ENCODE peak calls at places on chromosomes 2 and 18, in eight cellular contexts. R, E, I, P, G, A, V and O are unnamed samples.

GRCh38 chr18:35378206-35378795 is 1.2 kb upstream of the ZNF396 start:
- DNase-seq in V (no peak), R (no peak), I (no peak), E (no peak), A (no peak), P (no peak), G (no peak), O (peak)

GRCh38 chr2:189179607-189179979 is at the start of gene COL5A2:
- DNase-seq in E (no peak), R (no peak), A (peak), I (no peak), P (peak), G (peak), V (peak), O (no peak)

GRCh38 chr2:3465328-3465727 is 54.0 kb downstream of the ADI1 start:
- DNase-seq in A (no peak), P (no peak), R (no peak), V (no peak), G (no peak), I (no peak), E (no peak), O (no peak)

GRCh38 chr2:237180225-237180624 is 94.5 kb downstream of the COPS8 start:
- DNase-seq in V (no peak), I (no peak), E (no peak), G (no peak), A (no peak), R (no peak), P (no peak), O (no peak)

GRCh38 chr2:161077367-161078210 is 82.6 kb upstream of the TANK start:
- DNase-seq in I (peak), R (no peak), V (no peak), P (no peak), E (peak), G (no peak), A (peak), O (no peak)

GRCh38 chr18:45722899-45723298 is 1.1 kb upstream of the SLC14A1 start:
- DNase-seq in I (peak), E (peak), R (peak), G (peak), P (peak), V (peak), A (peak), O (peak)

GRCh38 chr2:5057895-5058294 is 634.3 kb upstream of the SOX11 start:
- DNase-seq in P (no peak), I (no peak), E (no peak), A (no peak), R (no peak), V (no peak), G (no peak), O (no peak)

GRCh38 chr2:152402780-152403388 is 67.9 kb downstream of the FMNL2 start:
- DNase-seq in G (no peak), A (no peak), I (no peak), P (no peak), V (no peak), E (no peak), R (no peak), O (no peak)

GRCh38 chr2:156322681-156323211 is 9.8 kb downstream of the NR4A2 start:
- DNase-seq in P (no peak), E (no peak), G (no peak), I (no peak), V (peak), R (no peak), A (no peak), O (no peak)

GRCh38 chr2:156322103-156322671 is 10.3 kb downstream of the NR4A2 start:
- DNase-seq in P (no peak), V (no peak), A (peak), G (no peak), I (no peak), R (no peak), E (no peak), O (no peak)

GRCh38 chr2:156319811-156320490 is 12.6 kb downstream of the NR4A2 start:
- DNase-seq in E (no peak), P (no peak), A (peak), R (peak), V (peak), G (no peak), I (no peak), O (no peak)

GRCh38 chr2:156321243-156321904 is 11.1 kb downstream of the NR4A2 start:
- DNase-seq in E (no peak), R (peak), I (no peak), P (no peak), G (no peak), V (no peak), A (peak), O (no peak)

DNA sequence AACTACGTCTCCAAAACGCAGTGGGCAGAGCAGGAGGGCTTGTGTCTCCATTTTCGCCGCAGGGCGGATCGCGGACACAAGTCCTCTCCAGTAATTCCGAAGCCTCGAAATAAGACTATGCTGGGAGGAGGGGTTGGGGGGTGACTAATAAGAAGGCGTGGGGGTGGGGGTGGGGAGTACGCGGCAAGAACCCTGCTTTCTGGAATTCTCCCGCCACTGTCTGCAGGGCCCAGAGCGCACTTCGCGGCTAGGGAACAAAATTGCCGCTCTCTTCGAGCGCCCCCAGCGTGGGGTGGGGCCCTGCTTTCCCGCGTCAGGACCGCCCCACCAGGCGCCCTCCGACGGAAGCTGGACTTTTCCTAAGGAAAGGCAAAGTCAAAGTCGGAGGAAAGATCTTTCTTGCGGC is 12.0 kb downstream of the NR4A2 start:
- DNase-seq in I (no peak), G (peak), E (no peak), A (peak), V (no peak), R (peak), P (no peak), O (no peak)
- TF ChIP-seq CTCF in I (no peak), G (no peak), E (no peak), A (no peak), V (no peak), R (no peak), P (no peak), O (no peak)

DNA sequence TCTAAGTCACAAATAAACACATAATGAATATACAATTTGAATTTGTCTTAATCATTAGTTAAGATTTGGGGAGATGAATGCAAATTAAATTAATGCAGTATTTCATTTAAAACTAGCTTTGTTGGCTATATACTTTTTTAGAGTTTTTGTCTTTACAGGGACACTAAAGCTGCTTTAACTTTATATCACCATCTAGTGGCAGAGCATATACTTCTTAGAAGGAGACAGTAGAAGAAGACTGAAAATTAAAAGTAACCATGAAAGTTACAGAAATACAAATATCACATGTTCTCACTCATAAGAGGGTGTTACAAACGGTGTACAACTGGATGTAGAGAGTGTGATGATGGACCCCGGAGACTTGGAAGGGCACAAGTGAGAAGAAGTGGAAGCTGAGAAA is 268.3 kb upstream of the NETO1 start:
- DNase-seq in G (no peak), A (no peak), R (no peak), V (no peak), I (no peak), P (no peak), E (peak), O (peak)
- TF ChIP-seq CTCF in G (peak), A (no peak), R (peak), V (peak), I (no peak), P (peak), E (peak), O (peak)

GRCh38 chr18:62196079-62196478 is 9.0 kb downstream of the RELCH start:
- DNase-seq in P (no peak), V (no peak), E (no peak), G (no peak), I (no peak), R (no peak), A (no peak), O (no peak)
- TF ChIP-seq CTCF in P (no peak), V (peak), E (no peak), G (peak), I (no peak), R (no peak), A (no peak), O (no peak)

GRCh38 chr2:155100261-155100660 is 401.8 kb downstream of the KCNJ3 start:
- DNase-seq in E (no peak), P (no peak), R (no peak), G (peak), V (peak), I (no peak), A (no peak), O (peak)

GRCh38 chr2:155095613-155096012 is 397.1 kb downstream of the KCNJ3 start:
- DNase-seq in G (no peak), E (no peak), V (no peak), R (no peak), A (no peak), P (no peak), I (no peak), O (no peak)

GRCh38 chr2:155099784-155100183 is 401.3 kb downstream of the KCNJ3 start:
- DNase-seq in I (no peak), E (no peak), A (no peak), R (no peak), V (peak), G (peak), P (no peak), O (peak)
- TF ChIP-seq CTCF in I (no peak), E (no peak), A (no peak), R (no peak), V (no peak), G (no peak), P (no peak), O (no peak)

DNA sequence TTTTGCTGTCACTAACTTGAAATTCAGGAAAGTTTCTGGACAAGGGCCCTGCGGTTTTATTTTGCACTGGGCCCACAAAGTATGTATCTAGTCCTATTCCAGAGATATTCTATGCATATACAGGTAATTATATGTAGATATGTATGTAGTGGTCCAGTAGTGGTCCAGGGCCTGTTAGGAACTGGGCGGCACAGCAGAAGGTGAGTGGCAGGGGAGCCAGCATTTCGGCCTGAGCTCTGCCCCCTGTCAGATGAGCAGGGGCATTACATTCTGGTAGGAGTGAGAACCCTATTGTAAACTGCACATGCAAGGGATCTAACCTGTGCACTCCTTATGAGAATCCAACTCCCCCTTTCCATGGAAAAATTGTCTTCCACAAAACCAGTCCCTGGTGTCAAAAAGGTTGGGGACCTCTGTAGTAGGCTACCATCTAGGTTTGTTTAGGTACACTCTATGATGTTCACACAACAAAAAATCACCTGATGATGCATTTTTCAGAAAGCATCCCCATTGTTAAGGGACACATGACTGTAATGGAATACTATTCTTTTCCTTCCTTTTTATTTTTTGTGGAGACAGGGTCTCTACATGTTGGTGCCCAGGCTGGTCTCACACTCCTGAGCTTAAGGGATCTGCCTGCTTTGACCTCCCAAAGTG is 2.8 kb upstream of the PPP4R3B start:
- DNase-seq in G (peak), A (no peak), I (no peak), P (no peak), R (no peak), E (peak), V (peak), O (peak)
- TF ChIP-seq CTCF in G (peak), A (peak), I (no peak), P (peak), R (peak), E (peak), V (peak), O (peak)

DNA sequence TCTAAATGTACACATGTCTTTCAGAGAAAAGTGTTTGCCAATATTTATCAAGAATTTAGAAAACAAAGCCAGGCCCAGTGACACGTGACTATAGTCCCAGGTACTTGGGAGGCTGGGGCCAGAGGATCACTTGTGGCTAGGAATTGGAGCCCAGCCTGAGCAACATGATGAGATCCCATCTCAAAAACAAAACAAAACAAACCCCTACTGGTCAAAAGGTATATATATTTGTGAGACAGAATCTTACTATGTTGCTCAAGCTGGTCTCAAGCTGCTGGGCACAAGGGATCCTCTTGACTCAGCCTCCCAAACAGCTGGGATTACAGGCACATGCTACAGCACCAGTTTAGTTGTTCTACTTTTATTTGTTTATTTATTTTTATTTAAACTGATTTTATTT is 79.2 kb downstream of the ZDBF2 start:
- DNase-seq in R (no peak), A (no peak), V (no peak), I (no peak), G (peak), P (no peak), E (no peak), O (peak)
- TF ChIP-seq CTCF in R (no peak), A (no peak), V (no peak), I (no peak), G (no peak), P (peak), E (no peak), O (no peak)

DNA sequence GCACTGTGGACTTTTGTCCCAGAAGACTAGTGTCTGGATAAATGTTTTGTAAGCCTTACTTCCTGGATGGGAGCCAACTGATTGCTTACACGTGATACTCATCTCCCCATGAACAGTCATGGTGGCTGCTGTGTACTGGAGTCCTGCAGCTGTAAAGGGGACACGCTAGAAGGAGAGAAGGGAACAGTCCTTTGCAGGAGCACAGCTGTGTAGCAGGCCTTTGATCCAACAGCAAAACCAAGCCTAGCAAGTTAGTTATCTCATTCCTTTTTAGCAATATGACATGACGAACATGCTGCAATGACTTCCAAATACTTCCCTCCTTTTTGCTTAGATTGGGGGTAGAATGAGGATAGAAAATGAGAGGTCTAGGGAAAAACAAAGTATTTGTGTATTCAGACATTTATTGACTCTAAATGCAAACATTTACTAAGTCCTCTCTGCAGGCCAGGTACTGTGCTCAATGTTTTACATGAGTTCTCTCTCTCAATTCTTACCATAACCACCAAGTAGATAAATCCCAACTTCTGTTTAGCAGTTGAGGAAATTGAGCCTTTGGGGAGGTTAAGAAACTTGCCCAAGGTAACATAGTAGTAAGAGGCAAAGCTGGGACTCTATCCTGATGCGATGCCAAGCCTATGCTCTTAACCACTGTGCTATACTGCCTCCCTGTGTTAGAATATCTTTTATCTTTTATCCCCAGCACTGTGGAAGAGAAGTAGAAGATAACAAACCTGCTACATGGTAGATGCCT is 55.4 kb upstream of the CD28 start:
- DNase-seq in I (no peak), P (no peak), R (no peak), A (peak), G (peak), V (no peak), E (no peak), O (peak)
- TF ChIP-seq CTCF in I (no peak), P (peak), R (peak), A (peak), G (peak), V (peak), E (peak), O (peak)

GRCh38 chr2:34736482-34736881 is 1137.4 kb upstream of the FAM98A start:
- DNase-seq in V (no peak), E (no peak), G (no peak), P (no peak), I (no peak), A (no peak), R (no peak), O (no peak)

GRCh38 chr2:34734042-34734441 is 1134.9 kb upstream of the FAM98A start:
- DNase-seq in A (no peak), I (no peak), G (no peak), P (no peak), R (no peak), E (no peak), V (no peak), O (no peak)

GRCh38 chr2:34734662-34735061 is 1135.6 kb upstream of the FAM98A start:
- DNase-seq in V (no peak), G (no peak), I (no peak), R (no peak), E (no peak), A (no peak), P (no peak), O (no peak)

GRCh38 chr2:34738691-34739090 is 1139.6 kb upstream of the FAM98A start:
- DNase-seq in V (peak), G (no peak), P (no peak), E (no peak), R (no peak), I (no peak), A (no peak), O (no peak)
- TF ChIP-seq CTCF in V (peak), G (no peak), P (no peak), E (peak), R (peak), I (no peak), A (no peak), O (peak)

DNA sequence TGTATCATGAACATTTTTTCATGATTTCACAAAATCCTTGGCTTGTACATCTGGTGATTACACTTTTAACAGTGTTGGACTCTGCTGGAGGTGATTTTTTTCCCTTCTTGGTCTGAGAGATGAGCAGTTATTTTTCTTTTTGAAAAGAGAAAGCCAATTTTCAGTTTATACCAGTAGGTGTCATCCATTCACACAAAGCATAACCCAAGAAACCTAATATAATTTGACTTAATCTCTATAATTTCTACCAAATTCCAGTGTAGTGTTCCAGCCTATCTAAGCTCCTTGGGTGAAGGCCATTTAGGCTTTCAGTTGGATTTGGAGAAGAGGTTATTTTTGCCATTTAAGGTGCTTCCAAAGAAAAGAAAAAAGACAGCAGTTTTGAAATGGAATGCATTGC is 7.7 kb upstream of the ICOS start:
- DNase-seq in G (no peak), V (no peak), E (no peak), I (no peak), P (no peak), R (no peak), A (no peak), O (no peak)
- TF ChIP-seq CTCF in G (peak), V (peak), E (peak), I (peak), P (peak), R (peak), A (no peak), O (peak)

DNA sequence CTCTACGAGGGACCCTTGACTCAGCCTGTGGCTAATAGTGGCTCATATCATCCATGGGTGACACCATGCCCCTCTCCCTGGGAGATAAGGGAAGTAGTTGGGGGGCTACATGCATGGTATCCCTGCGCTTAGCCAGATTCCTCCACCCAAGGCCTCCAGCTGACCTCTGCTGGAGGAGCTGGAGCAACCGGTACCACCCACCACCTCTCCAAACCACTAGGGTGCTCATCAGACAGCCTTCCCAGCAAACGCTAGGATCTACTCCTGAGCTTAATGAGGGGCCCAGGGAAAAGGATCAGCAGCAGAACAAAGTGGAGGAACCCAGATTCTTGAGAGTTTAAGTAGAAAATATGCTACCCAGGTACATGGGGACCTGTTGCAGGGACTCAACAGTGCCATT is 75.9 kb upstream of the CAPN13 start:
- DNase-seq in A (no peak), R (no peak), I (no peak), P (no peak), G (no peak), V (no peak), E (no peak), O (no peak)
- TF ChIP-seq CTCF in A (no peak), R (no peak), I (no peak), P (no peak), G (no peak), V (no peak), E (no peak), O (no peak)